ENCODE peak calls at places on chromosomes 6 and 20, in four cellular contexts. G is GM10248, H is neural crest cell, T is BE2C. X is an unnamed sample.

GRCh38 chr6:146550911-146551310 is 7.3 kb downstream of the RAB32 start:
- DNase-seq in G (no peak), H (no peak), T (no peak), X (no peak)

GRCh38 chr6:34243901-34244884 is 4.6 kb downstream of the SMIM29 start:
- DNase-seq in G (no peak), H (no peak), T (peak), X (no peak)

GRCh38 chr6:28648878-28649375 is 123.2 kb downstream of the GPX5 start:
- DNase-seq in G (no peak), H (no peak), T (no peak), X (no peak)

GRCh38 chr6:11009353-11009752 is 34.8 kb downstream of the ELOVL2 start:
- DNase-seq in G (no peak), H (no peak), T (no peak), X (no peak)

GRCh38 chr6:44251576-44252524 is 4.9 kb downstream of the HSP90AB1 start:
- DNase-seq in G (no peak), H (no peak), T (no peak), X (no peak)

GRCh38 chr6:32397252-32397920 is 9.6 kb downstream of the BTNL2 start:
- DNase-seq in G (peak), H (no peak), T (no peak), X (no peak)

GRCh38 chr6:27293436-27294152 is 18.5 kb downstream of the POM121L2 start:
- DNase-seq in G (no peak), H (peak), T (peak), X (peak)

GRCh38 chr20:44696315-44696714 is 18.9 kb upstream of the CCN5 start:
- DNase-seq in G (no peak), H (no peak), T (no peak), X (no peak)

GRCh38 chr20:52193886-52194545 is 2.4 kb upstream of the ZFP64 start:
- DNase-seq in G (no peak), H (no peak), T (no peak), X (no peak)

GRCh38 chr20:62618622-62619529 is 23.4 kb upstream of the SLCO4A1 start:
- DNase-seq in G (peak), H (no peak), T (no peak), X (no peak)

GRCh38 chr20:59693587-59693986 is 89.2 kb downstream of the PHACTR3 start:
- DNase-seq in G (no peak), H (no peak), T (no peak), X (no peak)

GRCh38 chr6:123953920-123954319 is 150.3 kb downstream of the NKAIN2 start:
- DNase-seq in G (no peak), H (no peak), T (no peak), X (no peak)

DNA sequence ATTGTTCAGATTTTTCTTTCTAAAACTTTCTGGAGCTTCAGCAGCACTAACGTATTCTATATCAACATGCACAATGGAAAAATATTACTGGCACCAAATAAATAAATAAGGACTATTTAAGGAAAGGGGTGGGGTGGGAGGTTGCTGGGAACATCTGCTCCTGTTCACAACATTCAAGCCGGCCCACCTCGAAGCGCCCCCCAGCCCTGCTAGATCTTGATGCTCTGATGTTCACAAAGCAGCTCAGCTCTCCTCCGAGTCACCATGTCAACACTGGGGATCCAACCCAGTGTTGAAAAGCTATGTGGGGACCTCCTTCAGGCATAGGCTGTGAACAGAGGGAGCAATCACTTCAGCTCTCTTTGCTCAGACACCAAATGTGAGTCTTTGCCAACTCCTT is 176.9 kb upstream of the NT5E start:
- DNase-seq in G (no peak), H (no peak), T (no peak), X (no peak)
- TF ChIP-seq CTCF in G (no peak), H (no peak), T (no peak), X (no peak)

GRCh38 chr6:133017581-133017980 is 203.2 kb downstream of the RPS12 start:
- DNase-seq in G (no peak), H (no peak), T (no peak), X (no peak)
- TF ChIP-seq CTCF in G (no peak), H (no peak), T (no peak), X (no peak)

DNA sequence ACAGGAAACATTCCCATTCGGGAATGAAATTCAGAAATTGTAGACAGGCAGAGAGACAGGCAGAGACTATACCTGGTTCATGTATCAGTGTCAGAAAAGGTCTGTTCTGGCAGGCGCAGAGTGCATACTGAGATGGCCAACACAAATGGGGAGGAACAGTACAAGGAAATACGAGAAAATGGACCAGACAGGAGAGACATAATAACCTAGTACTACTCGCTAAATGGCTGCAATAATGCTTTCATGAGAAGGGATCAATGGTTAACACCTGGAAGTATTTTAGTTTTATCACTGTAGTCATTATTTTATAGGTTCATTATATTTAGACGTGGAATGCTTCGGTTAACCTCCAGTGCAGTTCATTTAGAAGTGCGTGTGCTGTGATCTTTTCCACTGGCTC is 58.9 kb downstream of the CD83 start:
- DNase-seq in G (no peak), H (no peak), T (no peak), X (no peak)
- TF ChIP-seq CTCF in G (no peak), H (no peak), T (no peak), X (no peak)

DNA sequence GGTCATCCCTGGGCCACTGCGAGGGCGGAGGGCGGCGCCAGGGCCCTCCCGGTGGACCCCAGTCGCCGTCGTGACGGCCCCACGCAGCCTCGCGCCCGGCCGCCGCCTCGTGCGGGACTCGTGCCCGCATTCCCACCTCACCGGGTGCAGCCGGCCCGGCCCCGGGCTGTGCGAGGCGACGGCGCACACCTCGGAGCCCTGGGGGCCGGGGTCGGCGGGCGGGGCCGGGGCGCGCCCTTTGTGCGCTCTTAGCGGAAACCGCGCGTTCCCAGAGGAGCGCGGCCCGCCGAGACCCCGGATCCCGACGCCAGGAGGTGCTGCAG is 5.5 kb upstream of the DLL1 start:
- DNase-seq in G (no peak), H (no peak), T (no peak), X (peak)
- TF ChIP-seq CTCF in G (no peak), H (no peak), T (no peak), X (no peak)

DNA sequence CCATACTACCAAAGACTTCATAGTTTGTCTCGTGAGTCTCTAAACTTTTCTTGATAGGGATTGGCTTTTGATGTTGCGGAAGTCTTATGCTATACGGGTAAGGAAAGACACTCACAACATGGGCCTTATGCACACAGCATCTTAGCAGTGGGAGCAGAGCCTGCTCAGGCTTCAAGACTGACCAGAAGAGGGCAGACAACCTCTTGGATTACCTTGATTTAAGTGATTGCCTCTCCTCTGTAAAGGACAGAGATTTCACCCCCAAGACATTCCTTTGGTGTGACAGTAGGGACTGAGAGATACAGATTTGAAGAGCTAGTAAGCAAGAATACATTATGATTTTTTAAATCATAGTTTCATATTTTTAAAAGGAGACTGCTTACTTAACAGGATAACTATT is 71.0 kb upstream of the SAMD3 start:
- DNase-seq in G (peak), H (peak), T (no peak), X (peak)
- TF ChIP-seq CTCF in G (peak), H (peak), T (peak), X (peak)

DNA sequence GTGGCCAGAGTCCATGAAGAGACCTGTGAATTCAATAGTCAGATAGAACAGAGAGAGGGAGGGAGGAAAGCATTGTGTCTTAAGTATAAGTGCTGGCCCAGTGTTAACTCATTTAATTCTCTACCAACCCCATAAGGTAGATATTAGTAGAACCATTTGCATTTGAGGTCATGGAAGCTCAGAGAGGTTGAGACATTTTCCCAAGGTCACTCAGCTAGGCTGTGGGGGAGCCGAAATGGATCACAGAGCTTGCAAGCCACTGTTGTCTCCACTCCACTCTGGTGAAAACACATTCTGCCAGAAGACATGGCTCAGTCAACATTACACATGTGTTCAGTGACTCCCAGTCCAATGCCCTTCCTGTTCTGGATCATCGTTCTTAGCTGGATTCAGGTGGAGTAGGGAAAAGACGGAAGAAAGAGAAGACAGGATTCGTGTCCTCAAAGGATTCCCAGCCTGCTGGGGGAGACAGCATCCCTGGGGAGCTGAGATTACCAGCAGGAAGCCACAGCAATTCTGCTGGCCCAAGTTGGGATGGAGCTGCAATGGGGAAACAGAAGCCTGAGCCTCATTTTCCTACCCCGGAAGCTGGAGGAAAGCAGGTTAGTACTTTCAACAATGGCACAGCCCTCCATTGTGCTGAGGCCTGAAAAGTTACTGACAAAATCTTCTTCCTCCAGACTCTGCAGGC is 27.0 kb upstream of the MDGA1 start:
- DNase-seq in G (no peak), H (no peak), T (peak), X (no peak)
- TF ChIP-seq CTCF in G (no peak), H (no peak), T (no peak), X (no peak)

GRCh38 chr6:21597706-21598273 is 4.2 kb downstream of the SOX4 start:
- DNase-seq in G (no peak), H (no peak), T (no peak), X (peak)

GRCh38 chr6:21596379-21597242 is 3.1 kb downstream of the SOX4 start:
- DNase-seq in G (peak), H (peak), T (peak), X (peak)

GRCh38 chr6:21595951-21596378 is 2.4 kb downstream of the SOX4 start:
- DNase-seq in G (no peak), H (peak), T (peak), X (peak)

GRCh38 chr6:21598662-21599061 is 5.1 kb downstream of the SOX4 start:
- DNase-seq in G (no peak), H (no peak), T (no peak), X (no peak)

GRCh38 chr6:21597243-21597682 is 3.7 kb downstream of the SOX4 start:
- DNase-seq in G (no peak), H (no peak), T (no peak), X (no peak)
- TF ChIP-seq CTCF in G (no peak), H (peak), T (no peak), X (no peak)

GRCh38 chr6:152343735-152344360 is 293.3 kb downstream of the SYNE1 start:
- DNase-seq in G (no peak), H (no peak), T (no peak), X (no peak)

GRCh38 chr6:152334555-152334954 is 302.6 kb downstream of the SYNE1 start:
- DNase-seq in G (no peak), H (no peak), T (no peak), X (no peak)

GRCh38 chr6:152341596-152341995 is 295.6 kb downstream of the SYNE1 start:
- DNase-seq in G (no peak), H (no peak), T (no peak), X (no peak)

DNA sequence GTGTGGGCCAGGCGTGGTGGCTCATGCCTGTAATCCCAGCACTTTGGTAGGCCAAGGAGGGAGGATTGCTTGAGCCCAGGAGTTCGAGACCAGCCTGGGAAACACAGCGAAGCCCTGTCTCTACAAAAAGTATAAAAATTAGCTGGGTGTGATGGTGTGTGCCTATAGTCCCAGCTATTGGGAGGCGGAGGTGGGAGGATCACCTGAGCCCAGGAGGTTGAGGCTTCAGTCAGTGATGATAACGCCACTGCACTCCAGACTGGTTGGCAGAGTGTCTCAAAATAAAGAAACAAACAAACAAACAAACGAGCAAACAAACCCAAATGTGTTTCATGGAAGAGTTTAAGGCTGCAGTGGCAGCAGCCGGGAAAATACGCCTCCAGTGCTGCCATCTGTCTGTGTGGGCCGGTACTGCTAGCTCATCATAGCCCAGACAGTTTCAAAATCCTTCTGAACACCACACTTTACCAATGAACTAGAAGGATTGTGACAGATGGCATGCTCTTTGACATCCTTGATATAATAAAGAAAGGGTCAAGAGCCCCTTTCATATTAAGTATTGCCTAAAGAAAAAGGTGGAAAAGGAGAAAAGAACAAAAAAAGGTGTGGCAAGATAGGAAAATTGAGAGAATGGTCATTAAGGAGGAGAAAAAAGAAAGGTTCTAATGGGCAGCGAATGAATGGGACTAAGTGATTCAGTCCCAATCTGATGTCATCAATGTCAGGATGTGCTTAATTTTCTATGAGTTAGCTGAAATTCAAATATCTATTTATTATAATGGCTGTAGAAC is 298.6 kb downstream of the SYNE1 start:
- DNase-seq in G (peak), H (peak), T (peak), X (peak)
- TF ChIP-seq CTCF in G (peak), H (peak), T (peak), X (peak)